ENCODE peak calls at places on chromosomes 2 and 18, in four cellular contexts. B is mesendoderm, F is NCI-H2081, I is adrenal gland. X is an unnamed sample.
A peak's percentile ranks its signal among the peaks of the same experiment; 100 is the strongest.

GRCh38 chr2:26345284-26345553 is 724 bp upstream of the SELENOI start:
- DNase-seq in I (no peak), B (no peak), F (no peak), X (no peak)

GRCh38 chr2:85794491-85795121 is 40.8 kb downstream of the ATOH8 start:
- DNase-seq in I (no peak), F (no peak), B (no peak), X (peak; percentile 12)

GRCh38 chr2:85593023-85593422 is 2.5 kb upstream of the RNF181 start:
- DNase-seq in B (no peak), I (no peak), F (no peak), X (no peak)

GRCh38 chr18:73318732-73319479 is 451.1 kb upstream of the NETO1 start:
- DNase-seq in F (peak; percentile 32), B (no peak), I (no peak), X (no peak)

GRCh38 chr2:191693778-191694177 is 15.8 kb downstream of the NABP1 start:
- DNase-seq in I (no peak), F (no peak), B (no peak), X (no peak)

GRCh38 chr2:75716406-75716805 is 5.7 kb upstream of the GCFC2 start:
- DNase-seq in I (no peak), F (peak; percentile 3), B (no peak), X (no peak)

GRCh38 chr2:201127128-201127521 is 11.2 kb downstream of the CFLAR start:
- DNase-seq in F (no peak), B (no peak), I (no peak), X (no peak)

GRCh38 chr2:47034973-47035609 is 119.5 kb upstream of the MCFD2 start:
- DNase-seq in I (peak; percentile 63), F (no peak), B (peak; percentile 90), X (no peak)

GRCh38 chr2:42197792-42198191 is 28.6 kb downstream of the EML4 start:
- DNase-seq in B (no peak), F (no peak), I (no peak), X (no peak)

GRCh38 chr18:24086082-24086481 is 52.8 kb upstream of the CABYR start:
- DNase-seq in B (no peak), I (no peak), F (peak; percentile 86), X (peak; percentile 52)

GRCh38 chr2:66305714-66306113 is 129.2 kb upstream of the MEIS1 start:
- DNase-seq in B (peak; percentile 34), F (peak; percentile 88), I (peak; percentile 12), X (peak; percentile 64)

GRCh38 chr2:216604458-216604857 is 28.8 kb upstream of the IGFBP2 start:
- DNase-seq in I (no peak), F (no peak), B (no peak), X (no peak)

GRCh38 chr2:56741601-56742102 is 557.9 kb downstream of the CCDC85A start:
- DNase-seq in B (peak; percentile 63), F (no peak), I (peak; percentile 24), X (no peak)

GRCh38 chr2:23541453-23542334 is 156.7 kb downstream of the KLHL29 start:
- DNase-seq in B (no peak), I (peak; percentile 86), F (peak; percentile 86), X (no peak)

GRCh38 chr18:59691046-59691395 is 6.2 kb downstream of the CCBE1 start:
- DNase-seq in I (no peak), B (no peak), F (no peak), X (peak; percentile 75)

GRCh38 chr2:69948963-69949645 is 12.3 kb downstream of the ASPRV1 start:
- DNase-seq in B (no peak), F (no peak), I (no peak), X (no peak)

GRCh38 chr2:204074434-204074833 is 137.9 kb downstream of the ICOS start:
- DNase-seq in B (no peak), I (no peak), F (no peak), X (no peak)

GRCh38 chr2:2464095-2464494 is 133.0 kb upstream of the MYT1L start:
- DNase-seq in I (peak; percentile 12), B (no peak), F (no peak), X (no peak)

GRCh38 chr18:45050712-45051639 is 370.3 kb downstream of the SETBP1 start:
- DNase-seq in B (no peak), I (no peak), F (no peak), X (no peak)

GRCh38 chr18:75407468-75408437 is 19.8 kb downstream of the SMIM21 start:
- DNase-seq in I (no peak), B (peak; percentile 77), F (no peak), X (no peak)

GRCh38 chr18:1573732-1574131 is 669.1 kb downstream of the ADCYAP1 start:
- DNase-seq in B (no peak), F (no peak), I (no peak), X (no peak)

GRCh38 chr18:8807502-8807833 is 102.1 kb downstream of the MTCL1 start:
- DNase-seq in F (no peak), B (no peak), I (no peak), X (no peak)

GRCh38 chr2:45681675-45682074 is 30.2 kb downstream of the PRKCE start:
- DNase-seq in I (peak; percentile 55), B (peak; percentile 43), F (no peak), X (no peak)

GRCh38 chr2:239537633-239538356 is 137.0 kb upstream of the HDAC4 start:
- DNase-seq in F (no peak), I (no peak), B (no peak), X (no peak)

GRCh38 chr18:58257461-58257860 is 213.4 kb downstream of the NEDD4L start:
- DNase-seq in B (no peak), F (no peak), I (no peak), X (no peak)

GRCh38 chr2:225998653-225999052 is 599.1 kb downstream of the NYAP2 start:
- DNase-seq in I (no peak), B (peak; percentile 31), F (no peak), X (no peak)

X was measured in NCI-H1092 treated with DMSO at 0.1 percent for 48 hours.